ENCODE peak calls at places on chromosomes 13 and 19, in six cellular contexts. Z, A, J, U, W and C are unnamed samples.

GRCh38 chr13:87078947-87079795 is 592.0 kb upstream of the SLITRK5 start:
- DNase-seq in Z (no peak), A (no peak), J (no peak), U (no peak), W (no peak), C (no peak)

GRCh38 chr19:20165971-20166592 is 932 bp upstream of the ZNF486 start:
- DNase-seq in Z (no peak), A (peak), J (no peak), U (no peak), W (no peak), C (no peak)

GRCh38 chr19:18021121-18021755 is 13.3 kb downstream of the ARRDC2 start:
- DNase-seq in Z (peak), A (peak), J (peak), U (no peak), W (peak), C (peak)

GRCh38 chr13:114088234-114088633 is 44.2 kb downstream of the RASA3 start:
- DNase-seq in Z (no peak), A (no peak), J (no peak), U (no peak), W (no peak), C (no peak)

GRCh38 chr13:51341804-51342203 is 2.3 kb downstream of the SERPINE3 start:
- DNase-seq in Z (no peak), A (no peak), J (no peak), U (no peak), W (no peak), C (no peak)

GRCh38 chr19:34461375-34462100 is 20.0 kb upstream of the WTIP start:
- DNase-seq in Z (no peak), A (no peak), J (no peak), U (no peak), W (no peak), C (no peak)

GRCh38 chr19:8259922-8260247 is 48.3 kb downstream of the CD320 start:
- DNase-seq in Z (no peak), A (no peak), J (no peak), U (no peak), W (no peak), C (no peak)

GRCh38 chr19:49894011-49894664 is 2.5 kb downstream of the IL4I1 start:
- DNase-seq in Z (no peak), A (no peak), J (no peak), U (no peak), W (peak), C (no peak)

GRCh38 chr19:19566306-19566705 is 28.2 kb downstream of the CILP2 start:
- DNase-seq in Z (no peak), A (peak), J (no peak), U (no peak), W (no peak), C (no peak)

GRCh38 chr19:35216833-35217707 is 11.5 kb downstream of the FAM187B start:
- DNase-seq in Z (peak), A (no peak), J (no peak), U (no peak), W (peak), C (peak)

GRCh38 chr19:32387701-32388392 is 17.7 kb upstream of the DPY19L3 start:
- DNase-seq in Z (peak), A (no peak), J (no peak), U (no peak), W (no peak), C (no peak)

GRCh38 chr13:36096411-36097184 is 34.6 kb downstream of the DCLK1 start:
- DNase-seq in Z (no peak), A (peak), J (no peak), U (no peak), W (no peak), C (no peak)

GRCh38 chr19:10800488-10800887 is 35.5 kb downstream of the TMED1 start:
- DNase-seq in Z (no peak), A (no peak), J (peak), U (no peak), W (no peak), C (no peak)

GRCh38 chr13:112759834-112760233 is 70.0 kb downstream of the ATP11A start:
- DNase-seq in Z (no peak), A (no peak), J (no peak), U (no peak), W (no peak), C (no peak)

GRCh38 chr13:106393776-106394175 is 141.7 kb downstream of the EFNB2 start:
- DNase-seq in Z (no peak), A (no peak), J (no peak), U (no peak), W (no peak), C (no peak)

GRCh38 chr19:47190167-47190727 is 40.8 kb downstream of the BBC3 start:
- DNase-seq in Z (peak), A (peak), J (peak), U (no peak), W (peak), C (peak)

GRCh38 chr13:25306671-25307464 is 5.4 kb downstream of the NUP58 start:
- DNase-seq in Z (no peak), A (no peak), J (no peak), U (no peak), W (no peak), C (no peak)

GRCh38 chr19:5850743-5851293 is 431 bp downstream of the FUT3 start:
- DNase-seq in Z (peak), A (no peak), J (no peak), U (no peak), W (no peak), C (no peak)

GRCh38 chr13:101575591-101575990 is 123.1 kb downstream of the ITGBL1 start:
- DNase-seq in Z (no peak), A (no peak), J (no peak), U (no peak), W (no peak), C (no peak)

GRCh38 chr19:50419022-50419579 is 363 bp downstream of the SPIB start:
- DNase-seq in Z (no peak), A (no peak), J (no peak), U (no peak), W (no peak), C (no peak)

GRCh38 chr13:27353166-27353583 is 71.2 kb upstream of the GTF3A start:
- DNase-seq in Z (peak), A (peak), J (no peak), U (no peak), W (no peak), C (peak)

GRCh38 chr19:10368101-10368803 is 12.1 kb downstream of the TYK2 start:
- DNase-seq in Z (no peak), A (no peak), J (no peak), U (no peak), W (no peak), C (peak)

GRCh38 chr19:8423821-8424223 is 10.7 kb downstream of the MARCHF2 start:
- DNase-seq in Z (peak), A (peak), J (peak), U (peak), W (no peak), C (no peak)

GRCh38 chr19:49210108-49210900 is 52.7 kb downstream of the TRPM4 start:
- DNase-seq in Z (no peak), A (no peak), J (no peak), U (no peak), W (peak), C (peak)

GRCh38 chr13:94710881-94711560 is 1.3 kb downstream of the SOX21 start:
- DNase-seq in Z (no peak), A (no peak), J (no peak), U (no peak), W (peak), C (peak)

GRCh38 chr13:31733066-31733465 is 6.3 kb upstream of the RXFP2 start:
- DNase-seq in Z (no peak), A (peak), J (no peak), U (no peak), W (no peak), C (no peak)

GRCh38 chr19:17777840-17778620 is 16.9 kb upstream of the B3GNT3 start:
- DNase-seq in Z (no peak), A (no peak), J (no peak), U (no peak), W (peak), C (peak)

GRCh38 chr13:52395704-52396103 is 10.3 kb downstream of the THSD1 start:
- DNase-seq in Z (no peak), A (no peak), J (no peak), U (no peak), W (no peak), C (no peak)

GRCh38 chr13:95553614-95554385 is 1.3 kb downstream of the CLDN10 start:
- DNase-seq in Z (no peak), A (no peak), J (no peak), U (no peak), W (no peak), C (peak)